ENCODE peak calls at places on chromosome 18, in five cellular contexts. W is endothelial cell; K is stimulated activated CD8-positive, alpha-beta memory T cell treated with anti-CD3 and anti-CD28 coated beads, Interleukin-15, amount 100 ng/mL, for 24 hours; Y is GM23248; T is SIG-M5. H is an unnamed sample.

GRCh38 chr18:32373505-32373904 is 97.2 kb downstream of the GAREM1 start:
- DNase-seq in W (no peak), K (no peak), Y (no peak), T (no peak), H (no peak)

GRCh38 chr18:61379827-61380226 is 46.6 kb downstream of the CDH20 start:
- DNase-seq in W (no peak), K (no peak), Y (no peak), T (no peak), H (no peak)

GRCh38 chr18:41266214-41266613 is 688.8 kb upstream of the PIK3C3 start:
- DNase-seq in W (no peak), K (no peak), Y (no peak), T (no peak), H (no peak)

GRCh38 chr18:25058520-25058919 is 293.4 kb downstream of the ZNF521 start:
- DNase-seq in W (no peak), K (no peak), Y (no peak), T (no peak), H (no peak)

GRCh38 chr18:56953444-56953843 is 193.4 kb upstream of the BOD1L2 start:
- DNase-seq in W (no peak), K (no peak), Y (no peak), T (no peak), H (no peak)

GRCh38 chr18:73279499-73279898 is 411.7 kb upstream of the NETO1 start:
- DNase-seq in W (no peak), K (no peak), Y (peak), T (no peak), H (no peak)

GRCh38 chr18:69127844-69128486 is 272.7 kb upstream of the DOK6 start:
- DNase-seq in W (no peak), K (no peak), Y (peak), T (no peak), H (no peak)

GRCh38 chr18:74604774-74605173 is 7.1 kb downstream of the ZNF407 start:
- DNase-seq in W (no peak), K (no peak), Y (peak), T (no peak), H (no peak)

GRCh38 chr18:41828137-41828536 is 126.9 kb upstream of the PIK3C3 start:
- DNase-seq in W (no peak), K (no peak), Y (no peak), T (no peak), H (no peak)

GRCh38 chr18:77053616-77054287 is 78.8 kb downstream of the MBP start:
- DNase-seq in W (no peak), K (no peak), Y (no peak), T (no peak), H (no peak)

GRCh38 chr18:44840053-44840826 is 159.6 kb downstream of the SETBP1 start:
- DNase-seq in W (no peak), K (no peak), Y (no peak), T (no peak), H (no peak)

GRCh38 chr18:5452943-5453342 is 90.9 kb downstream of the EPB41L3 start:
- DNase-seq in W (no peak), K (no peak), Y (peak), T (no peak), H (no peak)

GRCh38 chr18:23719634-23720201 is 30.5 kb downstream of the LAMA3 start:
- DNase-seq in W (no peak), K (no peak), Y (peak), T (no peak), H (no peak)

GRCh38 chr18:12253027-12253426 is 1.1 kb upstream of the CIDEA start:
- DNase-seq in W (no peak), K (no peak), Y (no peak), T (no peak), H (no peak)

GRCh38 chr18:45481846-45482245 is 133.4 kb upstream of the SLC14A2 start:
- DNase-seq in W (no peak), K (no peak), Y (no peak), T (no peak), H (no peak)

GRCh38 chr18:26003391-26003790 is 87.0 kb downstream of the SS18 start:
- DNase-seq in W (no peak), K (no peak), Y (peak), T (no peak), H (no peak)

GRCh38 chr18:2994603-2995432 is 18.1 kb downstream of the LPIN2 start:
- DNase-seq in W (peak), K (no peak), Y (no peak), T (no peak), H (no peak)

GRCh38 chr18:70362258-70362657 is 73.4 kb downstream of the SOCS6 start:
- DNase-seq in W (no peak), K (no peak), Y (no peak), T (no peak), H (no peak)

GRCh38 chr18:9413586-9413985 is 61.7 kb upstream of the RALBP1 start:
- DNase-seq in W (no peak), K (no peak), Y (peak), T (no peak), H (no peak)

GRCh38 chr18:13993730-13994129 is 78.4 kb upstream of the MC2R start:
- DNase-seq in W (no peak), K (no peak), Y (no peak), T (no peak), H (no peak)

GRCh38 chr18:13470555-13471494 is 252.3 kb downstream of the LDLRAD4 start:
- DNase-seq in W (no peak), K (no peak), Y (no peak), T (no peak), H (no peak)

GRCh38 chr18:70384181-70384790 is 95.4 kb downstream of the SOCS6 start:
- DNase-seq in W (no peak), K (no peak), Y (peak), T (no peak), H (no peak)

GRCh38 chr18:48419268-48420022 is 10.3 kb upstream of the ZBTB7C start:
- DNase-seq in W (no peak), K (no peak), Y (no peak), T (no peak), H (no peak)

GRCh38 chr18:51236225-51236624 is 38.7 kb upstream of the MEX3C start:
- DNase-seq in W (no peak), K (no peak), Y (peak), T (no peak), H (no peak)

GRCh38 chr18:1102848-1103247 is 198.2 kb downstream of the ADCYAP1 start:
- DNase-seq in W (no peak), K (no peak), Y (no peak), T (no peak), H (no peak)

GRCh38 chr18:39105095-39105494 is 1539.5 kb upstream of the CELF4 start:
- DNase-seq in W (no peak), K (no peak), Y (no peak), T (no peak), H (peak)

GRCh38 chr18:9091066-9091476 is 11.4 kb upstream of the NDUFV2 start:
- DNase-seq in W (no peak), K (no peak), Y (no peak), T (no peak), H (no peak)

GRCh38 chr18:57475408-57475807 is 40.2 kb downstream of the ONECUT2 start:
- DNase-seq in W (no peak), K (no peak), Y (no peak), T (no peak), H (no peak)

GRCh38 chr18:6476880-6477279 is 62.2 kb upstream of the L3MBTL4 start:
- DNase-seq in W (no peak), K (no peak), Y (no peak), T (no peak), H (no peak)

GRCh38 chr18:34122724-34123334 is 101.9 kb downstream of the NOL4 start:
- DNase-seq in W (peak), K (no peak), Y (peak), T (no peak), H (peak)

GRCh38 chr18:77112161-77112801 is 20.3 kb downstream of the MBP start:
- DNase-seq in W (no peak), K (no peak), Y (no peak), T (no peak), H (no peak)

GRCh38 chr18:29250843-29251242 is 1073.9 kb upstream of the CDH2 start:
- DNase-seq in W (no peak), K (no peak), Y (no peak), T (no peak), H (no peak)

GRCh38 chr18:8844721-8845148 is 139.4 kb downstream of the MTCL1 start:
- DNase-seq in W (no peak), K (no peak), Y (no peak), T (no peak), H (no peak)

H was measured in glutamatergic neuron.